ENCODE peak calls at places on chromosomes 6 and 20, in nine cellular contexts. M is neuronal stem cell; O is NCI-H1417 treated with DMSO at 0.1 percent for 48 hours; K is cardiac fibroblast; Q is HTR-8/SVneo; S is stimulated activated CD8-positive, alpha-beta memory T cell treated with anti-CD3 and anti-CD28 coated beads, Interleukin-15, amount 100 ng/mL, for 24 hours; V is ACHN; X is effector CD8-positive, alpha-beta T cell; D is endothelial cell. W is an unnamed sample.

GRCh38 chr6:27694547-27694874 is 217.7 kb downstream of the OR2B2 start:
- DNase-seq in M (no peak), O (no peak), K (no peak), Q (no peak), S (no peak), V (no peak), X (no peak), D (no peak), W (no peak)

GRCh38 chr6:47343631-47344421 is 34.1 kb upstream of the TNFRSF21 start:
- DNase-seq in M (no peak), O (no peak), K (no peak), Q (no peak), S (no peak), V (no peak), X (no peak), D (no peak), W (no peak)

GRCh38 chr6:27726620-27727023 is 185.6 kb downstream of the OR2B2 start:
- DNase-seq in M (no peak), O (no peak), K (peak; percentile 62), Q (no peak), S (no peak), V (no peak), X (no peak), D (no peak), W (peak; percentile 67)

GRCh38 chr6:113184291-113184690 is 672.9 kb upstream of the MARCKS start:
- DNase-seq in M (no peak), O (no peak), K (peak; percentile 92), Q (no peak), S (no peak), V (no peak), X (no peak), D (no peak), W (no peak)

GRCh38 chr20:19735446-19735845 is 22.6 kb upstream of the RIN2 start:
- DNase-seq in M (no peak), O (peak; percentile 22), K (peak; percentile 95), Q (peak; percentile 86), S (no peak), V (peak; percentile 73), X (no peak), D (no peak), W (peak; percentile 95)

GRCh38 chr6:168132531-168133184 is 53.6 kb upstream of the FRMD1 start:
- DNase-seq in M (peak; percentile 65), O (no peak), K (peak; percentile 78), Q (no peak), S (no peak), V (peak; percentile 50), X (no peak), D (peak; percentile 60), W (no peak)

GRCh38 chr6:84652356-84653026 is 111.9 kb downstream of the TBX18 start:
- DNase-seq in M (no peak), O (no peak), K (peak; percentile 97), Q (peak; percentile 51), S (no peak), V (peak; percentile 92), X (no peak), D (no peak), W (peak; percentile 64)

GRCh38 chr20:50120935-50121693 is 8.2 kb upstream of the UBE2V1 start:
- DNase-seq in M (no peak), O (peak; percentile 17), K (peak; percentile 68), Q (peak; percentile 95), S (no peak), V (peak; percentile 67), X (peak; percentile 29), D (peak; percentile 53), W (no peak)

GRCh38 chr20:48841861-48842529 is 14.2 kb upstream of the PREX1 start:
- DNase-seq in M (no peak), O (no peak), K (peak; percentile 84), Q (peak; percentile 96), S (no peak), V (peak; percentile 89), X (no peak), D (no peak), W (peak; percentile 59)

GRCh38 chr20:4091332-4092135 is 76.2 kb upstream of the RNF24 start:
- DNase-seq in M (peak; percentile 56), O (no peak), K (peak; percentile 72), Q (peak; percentile 57), S (no peak), V (peak; percentile 14), X (no peak), D (peak; percentile 76), W (peak; percentile 42)

GRCh38 chr20:17895641-17896246 is 72.8 kb downstream of the SNX5 start:
- DNase-seq in M (no peak), O (no peak), K (peak; percentile 59), Q (no peak), S (peak; percentile 19), V (no peak), X (no peak), D (no peak), W (peak; percentile 73)

GRCh38 chr6:87944541-87944954 is 103.1 kb upstream of the SPACA1 start:
- DNase-seq in M (no peak), O (no peak), K (peak; percentile 66), Q (peak; percentile 51), S (no peak), V (no peak), X (no peak), D (no peak), W (peak; percentile 93)

GRCh38 chr6:10101551-10102252 is 313.2 kb downstream of the TFAP2A start:
- DNase-seq in M (no peak), O (no peak), K (no peak), Q (no peak), S (no peak), V (no peak), X (no peak), D (no peak), W (peak; percentile 70)

GRCh38 chr20:63974402-63975200 is 4.8 kb downstream of the SAMD10 start:
- DNase-seq in M (no peak), O (peak; percentile 98), K (peak; percentile 19), Q (no peak), S (no peak), V (no peak), X (no peak), D (no peak), W (no peak)

GRCh38 chr6:37283786-37284185 is 25.8 kb upstream of the TMEM217 start:
- DNase-seq in M (no peak), O (no peak), K (no peak), Q (no peak), S (no peak), V (no peak), X (no peak), D (no peak), W (no peak)

GRCh38 chr20:9949563-9949962 is 85.2 kb upstream of the ANKEF1 start:
- DNase-seq in M (no peak), O (no peak), K (no peak), Q (no peak), S (no peak), V (no peak), X (no peak), D (no peak), W (no peak)

GRCh38 chr6:41549673-41550072 is 3.5 kb downstream of the FOXP4 start:
- DNase-seq in M (no peak), O (no peak), K (no peak), Q (no peak), S (no peak), V (no peak), X (no peak), D (no peak), W (no peak)

GRCh38 chr6:32271427-32271826 is 47.6 kb upstream of the NOTCH4 start:
- DNase-seq in M (no peak), O (no peak), K (no peak), Q (no peak), S (no peak), V (no peak), X (no peak), D (no peak), W (no peak)